ENCODE peak calls at places on chromosome 1, in eight cellular contexts. X is AG10803; M is cardiac muscle cell; L is CD8-positive, alpha-beta T cell; G is fibroblast of mammary gland; W is fibroblast of the aortic adventitia; U is upper lobe of right lung; I is fibroblast of lung. J is an unnamed sample.

GRCh38 chr1:1004780-1005697 is 5.1 kb upstream of the HES4 start:
- DNase-seq in L (no peak), U (peak), W (peak), I (peak), G (no peak), X (peak), M (peak), J (peak)

GRCh38 chr1:243227596-243227995 is 27.5 kb downstream of the CEP170 start:
- DNase-seq in G (no peak), M (no peak), X (no peak), U (no peak), L (no peak), W (no peak), I (no peak), J (no peak)

GRCh38 chr1:210250998-210251679 is 18.5 kb downstream of the SERTAD4 start:
- DNase-seq in X (no peak), L (no peak), G (no peak), U (peak), M (peak), I (no peak), W (no peak), J (peak)

GRCh38 chr1:48688102-48688760 is 88.5 kb downstream of the BEND5 start:
- DNase-seq in M (no peak), X (no peak), W (no peak), U (no peak), G (peak), L (no peak), I (no peak), J (no peak)

GRCh38 chr1:15337656-15338402 is 71.9 kb upstream of the EFHD2 start:
- DNase-seq in U (peak), I (peak), G (peak), W (peak), X (peak), L (no peak), M (no peak), J (peak)

GRCh38 chr1:187626056-187626455 is 797.3 kb downstream of the PLA2G4A start:
- DNase-seq in W (no peak), X (no peak), I (no peak), G (no peak), L (no peak), M (no peak), U (no peak), J (no peak)

GRCh38 chr1:173161510-173162221 is 45.5 kb downstream of the TNFSF4 start:
- DNase-seq in L (no peak), I (peak), M (no peak), W (peak), G (peak), U (no peak), X (peak), J (peak)

GRCh38 chr1:31591425-31592093 is 15.2 kb downstream of the TINAGL1 start:
- DNase-seq in U (peak), W (no peak), I (no peak), L (no peak), G (no peak), X (peak), M (no peak), J (peak)

GRCh38 chr1:83090195-83090594 is 908.7 kb downstream of the TTLL7 start:
- DNase-seq in I (no peak), M (no peak), L (no peak), G (no peak), W (no peak), X (no peak), U (no peak), J (no peak)

GRCh38 chr1:24861821-24862727 is 68.0 kb downstream of the RUNX3 start:
- DNase-seq in I (no peak), W (peak), G (no peak), M (no peak), U (no peak), X (no peak), L (no peak), J (no peak)

GRCh38 chr1:42963378-42964005 is 4.8 kb upstream of the SLC2A1 start:
- DNase-seq in X (peak), U (no peak), M (no peak), L (peak), I (peak), G (peak), W (peak), J (peak)

GRCh38 chr1:16318544-16318943 is 33.7 kb downstream of the FBXO42 start:
- DNase-seq in I (peak), L (no peak), X (peak), U (no peak), M (no peak), G (peak), W (peak), J (no peak)

GRCh38 chr1:164707868-164708331 is 148.9 kb downstream of the PBX1 start:
- DNase-seq in X (peak), L (no peak), W (peak), M (no peak), I (peak), G (peak), U (no peak), J (peak)

GRCh38 chr1:34597877-34598514 is 156.9 kb upstream of the GJB5 start:
- DNase-seq in X (peak), I (peak), M (peak), W (peak), G (peak), U (peak), L (no peak), J (peak)

GRCh38 chr1:196897158-196897828 is 9.4 kb downstream of the CFHR4 start:
- DNase-seq in G (no peak), U (peak), X (no peak), W (no peak), I (no peak), L (no peak), M (no peak), J (no peak)

GRCh38 chr1:152442765-152443164 is 28.7 kb upstream of the CRNN start:
- DNase-seq in I (peak), M (no peak), G (peak), W (peak), L (no peak), U (no peak), X (peak), J (peak)

GRCh38 chr1:3477241-3478109 is 23.0 kb downstream of the ARHGEF16 start:
- DNase-seq in U (no peak), W (no peak), X (no peak), G (no peak), L (no peak), M (no peak), I (no peak), J (no peak)

GRCh38 chr1:182391028-182391361 is 595 bp downstream of the GLUL start:
- DNase-seq in I (no peak), L (peak), U (no peak), M (no peak), W (no peak), G (no peak), X (no peak), J (no peak)
- TF ChIP-seq CTCF in I (no peak), L (no peak), U (peak), M (no peak), W (peak), G (no peak), X (peak), J (no peak)

GRCh38 chr1:151326619-151327222 is 495 bp downstream of the PI4KB start:
- DNase-seq in G (peak), X (peak), M (no peak), W (peak), I (peak), U (peak), L (peak), J (peak)

GRCh38 chr1:151327223-151327902 is at the start of gene PI4KB:
- DNase-seq in I (peak), U (peak), W (peak), L (peak), M (peak), X (peak), G (peak), J (peak)

GRCh38 chr1:151325646-151326429 is 1.4 kb downstream of the PI4KB start:
- DNase-seq in M (no peak), I (no peak), X (peak), G (no peak), W (no peak), U (no peak), L (no peak), J (peak)

GRCh38 chr1:151324390-151324930 is 2.8 kb downstream of the PI4KB start:
- DNase-seq in G (no peak), X (no peak), W (no peak), M (no peak), I (no peak), U (no peak), L (no peak), J (no peak)

GRCh38 chr1:151325231-151325630 is 2.0 kb downstream of the PI4KB start:
- DNase-seq in M (no peak), X (no peak), G (no peak), U (no peak), I (no peak), L (no peak), W (no peak), J (no peak)
- H3K4me3 ChIP-seq in M (no peak), X (no peak), G (no peak), U (no peak), I (peak), L (no peak), W (peak), J (no peak)

GRCh38 chr1:11364170-11364569 is 91.2 kb downstream of the UBIAD1 start:
- DNase-seq in X (no peak), G (no peak), M (no peak), U (no peak), I (no peak), W (no peak), L (no peak), J (no peak)
- TF ChIP-seq CTCF in X (no peak), G (peak), M (no peak), U (peak), I (no peak), W (no peak), L (no peak), J (no peak)

GRCh38 chr1:53144201-53144600 is 1.8 kb upstream of the SLC1A7 start:
- DNase-seq in I (no peak), L (no peak), M (no peak), G (no peak), U (no peak), X (no peak), W (no peak), J (no peak)

GRCh38 chr1:53147171-53147570 is 4.7 kb upstream of the SLC1A7 start:
- DNase-seq in W (no peak), U (no peak), X (no peak), I (no peak), L (no peak), G (no peak), M (no peak), J (no peak)

GRCh38 chr1:53145051-53145600 is 2.7 kb upstream of the SLC1A7 start:
- DNase-seq in X (no peak), U (no peak), L (no peak), I (no peak), M (no peak), G (no peak), W (no peak), J (no peak)

GRCh38 chr1:53145942-53146708 is 3.7 kb upstream of the SLC1A7 start:
- DNase-seq in G (peak), W (peak), I (peak), M (peak), X (peak), L (no peak), U (peak), J (peak)

GRCh38 chr1:53145619-53145941 is 3.1 kb upstream of the SLC1A7 start:
- DNase-seq in G (no peak), I (no peak), X (no peak), W (no peak), L (no peak), U (no peak), M (no peak), J (no peak)
- H3K4me3 ChIP-seq in G (no peak), I (no peak), X (no peak), W (no peak), L (no peak), U (no peak), M (no peak), J (no peak)

GRCh38 chr1:10379676-10380075 is 19.2 kb upstream of the PGD start:
- DNase-seq in U (no peak), X (no peak), G (no peak), I (no peak), M (no peak), L (no peak), W (no peak), J (no peak)

GRCh38 chr1:10374442-10374860 is 24.4 kb upstream of the PGD start:
- DNase-seq in X (peak), W (peak), G (peak), I (peak), M (no peak), L (no peak), U (no peak), J (no peak)

GRCh38 chr1:10380594-10381275 is 18.1 kb upstream of the PGD start:
- DNase-seq in L (no peak), W (peak), M (no peak), G (peak), X (peak), I (peak), U (no peak), J (peak)

GRCh38 chr1:10379101-10379620 is 19.7 kb upstream of the PGD start:
- DNase-seq in W (no peak), M (no peak), G (no peak), X (no peak), I (no peak), U (no peak), L (no peak), J (no peak)

DNA sequence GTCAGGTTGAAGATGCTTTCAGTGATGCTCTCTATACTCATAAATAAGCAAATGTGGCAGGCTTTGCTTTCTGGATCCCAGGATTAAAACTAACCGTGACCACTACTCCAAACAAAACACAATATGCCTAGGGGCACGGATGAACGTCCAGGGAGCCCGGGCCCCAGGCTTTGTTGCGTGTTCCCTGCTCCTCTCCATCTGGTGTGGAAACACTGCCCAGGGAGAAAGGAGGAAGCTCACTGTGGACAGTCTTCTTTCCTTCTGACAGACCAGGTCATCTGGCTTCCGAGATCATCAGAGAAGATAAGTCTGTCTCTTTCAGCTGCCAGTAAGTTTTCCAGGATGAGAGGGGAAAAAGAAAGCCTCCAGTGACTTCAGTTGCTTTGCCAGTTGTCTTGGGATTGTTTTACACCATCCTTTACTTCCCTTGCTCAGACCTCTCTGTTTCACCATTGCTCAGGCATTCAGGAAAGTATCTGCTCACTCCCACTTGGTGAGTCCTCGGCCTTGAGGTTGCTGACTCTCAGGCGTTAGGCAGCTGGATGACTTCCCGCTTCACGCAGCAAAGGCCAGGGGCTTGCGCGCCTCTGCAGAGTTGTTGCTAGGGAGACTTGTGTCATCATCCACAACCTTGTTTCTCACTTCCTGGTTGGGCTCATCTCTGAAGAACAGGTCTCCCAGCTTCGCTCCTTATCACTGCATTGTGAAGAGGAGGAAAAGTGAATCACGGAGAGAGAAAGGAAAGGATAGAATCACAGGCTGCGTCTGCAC is 20.6 kb upstream of the PGD start:
- DNase-seq in U (peak), L (no peak), I (peak), M (no peak), G (peak), X (peak), W (peak), J (peak)
- TF ChIP-seq CTCF in U (no peak), L (no peak), I (no peak), M (no peak), G (no peak), X (no peak), W (no peak), J (no peak)

GRCh38 chr1:58621375-58621774 is 44.3 kb upstream of the TACSTD2 start:
- DNase-seq in U (no peak), G (no peak), X (no peak), I (no peak), W (no peak), L (no peak), M (no peak), J (no peak)

GRCh38 chr1:58618303-58618702 is 41.3 kb upstream of the TACSTD2 start:
- DNase-seq in W (peak), M (no peak), I (peak), L (no peak), X (peak), G (peak), U (no peak), J (peak)

GRCh38 chr1:58620926-58621325 is 43.9 kb upstream of the TACSTD2 start:
- DNase-seq in L (no peak), M (no peak), X (no peak), U (no peak), G (no peak), I (no peak), W (no peak), J (no peak)

GRCh38 chr1:58619286-58620054 is 42.4 kb upstream of the TACSTD2 start:
- DNase-seq in M (no peak), U (no peak), W (peak), I (peak), G (no peak), X (no peak), L (no peak), J (no peak)

DNA sequence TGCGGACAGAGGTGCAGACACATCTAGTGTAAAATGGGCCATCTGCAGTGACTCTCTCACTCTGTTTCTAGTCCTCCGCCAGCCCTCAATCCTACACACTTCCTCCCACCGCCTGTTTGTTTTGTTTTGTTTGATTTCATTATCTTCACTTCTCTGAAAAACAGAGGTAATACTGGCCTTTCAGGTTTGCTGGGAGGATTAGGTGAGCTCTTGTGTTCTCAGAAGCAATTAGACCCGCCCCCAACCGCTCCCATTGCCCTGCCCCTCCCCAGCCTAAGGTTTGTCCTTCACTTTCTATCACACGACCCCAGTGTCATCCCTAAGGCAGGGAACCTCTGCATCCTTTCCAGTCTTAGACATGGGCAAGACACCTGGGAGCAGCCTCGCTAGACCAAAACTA is 43.2 kb upstream of the TACSTD2 start:
- DNase-seq in I (no peak), L (no peak), X (no peak), M (no peak), G (no peak), U (peak), W (no peak), J (no peak)
- H3K4me3 ChIP-seq in I (no peak), L (no peak), X (no peak), M (no peak), G (no peak), U (no peak), W (no peak), J (no peak)

DNA sequence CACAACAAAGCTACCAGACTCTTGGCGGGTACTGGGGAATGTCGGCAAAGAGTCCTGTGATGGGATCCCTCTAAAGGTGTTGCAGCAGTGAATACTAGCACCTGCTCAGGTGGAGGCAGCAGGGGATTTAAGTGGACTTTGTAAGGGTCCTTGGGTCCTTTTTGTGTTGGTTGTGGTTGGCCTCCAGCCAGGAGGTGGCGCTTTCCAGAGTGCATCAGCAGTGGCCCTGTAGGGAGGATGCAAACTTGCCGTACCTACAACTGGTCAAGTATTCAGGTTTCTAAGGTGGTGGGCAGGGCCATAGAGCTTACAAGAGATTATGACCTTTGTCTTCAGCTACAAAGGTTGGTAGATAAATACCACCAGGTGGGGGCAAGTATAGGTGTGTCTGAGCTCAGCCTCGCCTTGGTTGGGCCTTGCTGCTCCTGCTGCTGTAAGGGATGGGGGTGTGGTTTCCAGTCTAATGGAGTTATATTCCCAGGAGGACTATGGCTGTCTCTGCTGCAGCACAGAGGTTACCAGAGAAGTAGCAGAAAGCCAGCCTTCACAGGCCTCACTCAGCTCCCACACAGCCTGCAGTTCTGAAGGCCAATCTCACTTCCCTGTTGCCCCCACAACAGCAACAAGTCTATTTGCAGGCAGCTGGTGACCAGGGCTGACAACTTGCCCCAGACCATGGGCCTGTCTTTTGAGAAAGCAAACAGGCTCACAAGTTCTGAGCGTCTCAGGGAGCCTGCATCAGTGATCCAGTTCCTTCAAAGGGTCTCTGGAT is 7.3 kb downstream of the OR2M5 start:
- DNase-seq in I (no peak), M (no peak), W (no peak), G (no peak), U (no peak), L (no peak), X (no peak), J (no peak)
- TF ChIP-seq CTCF in I (no peak), M (no peak), W (no peak), G (no peak), U (no peak), L (no peak), X (no peak), J (no peak)

GRCh38 chr1:156289857-156290256 is 5.6 kb downstream of the GLMP start:
- DNase-seq in G (no peak), X (no peak), U (no peak), M (no peak), I (no peak), W (no peak), L (no peak), J (no peak)

GRCh38 chr1:156293098-156293434 is 2.4 kb downstream of the GLMP start:
- DNase-seq in U (no peak), L (no peak), I (no peak), X (no peak), M (no peak), W (no peak), G (no peak), J (no peak)

GRCh38 chr1:156295391-156295947 is at the start of gene GLMP:
- DNase-seq in I (peak), X (peak), G (peak), M (peak), U (peak), L (peak), W (peak), J (peak)

GRCh38 chr1:156293895-156294294 is 1.6 kb downstream of the GLMP start:
- DNase-seq in U (no peak), I (no peak), M (no peak), W (no peak), L (no peak), X (no peak), G (no peak), J (no peak)

DNA sequence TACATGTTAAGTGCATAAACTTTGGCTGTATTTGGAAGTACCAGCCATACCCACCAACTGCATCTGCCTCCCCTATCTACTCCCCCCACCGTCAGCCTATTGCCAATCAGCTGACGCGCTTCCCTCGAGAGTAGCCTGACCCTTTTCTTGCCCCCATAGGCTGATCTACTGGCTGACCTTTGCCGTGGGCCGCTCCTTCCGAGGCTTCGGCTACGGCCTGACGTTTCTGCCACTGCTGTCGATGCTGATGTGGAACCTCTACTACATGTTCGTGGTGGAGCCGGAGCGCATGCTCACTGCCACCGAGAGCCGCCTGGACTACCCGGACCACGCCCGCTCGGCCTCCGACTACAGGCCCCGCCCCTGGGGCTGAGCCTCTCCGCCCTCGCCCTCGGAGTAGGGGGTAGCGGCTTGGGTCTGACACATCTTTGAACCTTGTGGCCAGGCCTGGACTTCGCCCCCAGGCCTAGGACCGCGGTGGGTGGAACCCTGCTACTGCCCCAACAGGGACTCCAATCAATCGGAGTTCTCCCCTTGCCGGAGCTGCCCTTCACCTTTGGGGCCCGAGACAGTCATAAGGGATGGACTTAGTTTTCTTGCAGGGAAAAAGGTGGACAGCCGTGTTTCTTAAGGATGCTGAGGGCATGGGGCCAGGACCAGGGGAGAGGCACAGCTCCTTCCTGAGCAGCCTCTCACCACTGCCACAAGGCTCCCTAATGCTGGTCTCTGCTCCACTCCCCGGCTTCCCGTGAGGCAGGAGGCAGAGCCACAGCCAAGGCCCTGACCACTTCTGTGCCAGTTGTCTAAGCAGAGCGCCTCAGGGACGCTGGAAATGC is 4.0 kb downstream of the GLMP start:
- DNase-seq in U (peak), L (no peak), M (peak), W (peak), I (peak), X (peak), G (peak), J (peak)
- H3K4me3 ChIP-seq in U (peak), L (no peak), M (peak), W (peak), I (peak), X (peak), G (peak), J (peak)

J was measured in astrocyte of the spinal cord.